ENCODE peak calls at places on chromosomes 16 and 17, in five cellular contexts. K, E, Q, H and R are unnamed samples.

GRCh38 chr17:49748791-49749190 is 15.1 kb downstream of the FAM117A start:
- DNase-seq in E (no peak), H (no peak), Q (no peak), K (no peak), R (peak; percentile 72)

GRCh38 chr17:19880393-19880792 is 12.7 kb upstream of the ULK2 start:
- DNase-seq in H (no peak), K (no peak), Q (no peak), E (no peak), R (no peak)

GRCh38 chr16:31477220-31478216 is 5.4 kb upstream of the SLC5A2 start:
- DNase-seq in Q (no peak), H (no peak), E (no peak), K (no peak), R (no peak)

GRCh38 chr17:3818786-3819185 is 17.8 kb upstream of the ITGAE start:
- DNase-seq in E (no peak), Q (peak; percentile 37), K (peak; percentile 11), H (peak; percentile 33), R (no peak)

GRCh38 chr16:13122074-13122473 is 220.7 kb downstream of the SHISA9 start:
- DNase-seq in Q (no peak), E (no peak), H (no peak), K (no peak), R (no peak)

GRCh38 chr16:79540825-79541595 is 59.5 kb downstream of the MAF start:
- DNase-seq in E (no peak), K (no peak), H (no peak), Q (no peak), R (no peak)

GRCh38 chr16:28231763-28232162 is 20.0 kb upstream of the XPO6 start:
- DNase-seq in Q (no peak), H (no peak), K (no peak), E (peak; percentile 30), R (no peak)

GRCh38 chr17:41338961-41339485 is 11.6 kb downstream of the KRT33A start:
- DNase-seq in K (peak; percentile 22), E (peak; percentile 72), H (no peak), Q (peak; percentile 14), R (no peak)

GRCh38 chr16:20803192-20803560 is 3.1 kb downstream of the ERI2 start:
- DNase-seq in Q (no peak), K (peak; percentile 40), E (peak; percentile 8), H (no peak), R (no peak)

GRCh38 chr16:53817117-53817516 is 113.2 kb downstream of the FTO start:
- DNase-seq in H (peak; percentile 82), K (peak; percentile 94), E (peak; percentile 96), Q (peak; percentile 98), R (no peak)

GRCh38 chr17:37438141-37438540 is 31.5 kb downstream of the TADA2A start:
- DNase-seq in Q (no peak), E (no peak), H (no peak), K (no peak), R (no peak)

GRCh38 chr17:28811594-28812135 is 30.9 kb downstream of the FAM222B start:
- DNase-seq in H (peak; percentile 52), K (peak; percentile 31), Q (peak; percentile 30), E (peak; percentile 8), R (no peak)